ENCODE peak calls at places on chromosomes 4 and X, in eight cellular contexts. N is thoracic aorta; U is psoas muscle; J is esophagus squamous epithelium; T is AG09309; X is heart right ventricle; W is CD8-positive, alpha-beta T cell; S is bronchial epithelial cell. Y is an unnamed sample.

GRCh38 chr4:26124753-26125236 is 196.0 kb upstream of the RBPJ start:
- DNase-seq in N (no peak), U (no peak), J (no peak), T (no peak), X (no peak), W (no peak), S (peak; percentile 36), Y (peak; percentile 95)

GRCh38 chr4:95979961-95980876 is 140.3 kb downstream of the PDHA2 start:
- DNase-seq in N (no peak), U (no peak), J (no peak), T (no peak), X (peak; percentile 23), W (no peak), S (no peak), Y (no peak)

GRCh38 chr4:4415806-4416805 is 29.2 kb downstream of the NSG1 start:
- DNase-seq in N (no peak), U (peak; percentile 24), J (no peak), T (no peak), X (no peak), W (no peak), S (no peak), Y (no peak)

GRCh38 chr4:54054501-54054900 is 9.9 kb downstream of the CHIC2 start:
- DNase-seq in N (no peak), U (no peak), J (no peak), T (no peak), X (no peak), W (no peak), S (no peak), Y (no peak)

GRCh38 chrX:39211501-39211900 is 410.2 kb downstream of the MID1IP1 start:
- DNase-seq in N (no peak), U (no peak), J (no peak), T (no peak), X (no peak), W (no peak), S (no peak), Y (no peak)

GRCh38 chr4:125710766-125711165 is 396.0 kb downstream of the FAT4 start:
- DNase-seq in N (no peak), U (no peak), J (no peak), T (no peak), X (no peak), W (no peak), S (no peak), Y (no peak)

GRCh38 chr4:156194896-156195295 is 241.2 kb upstream of the CTSO start:
- DNase-seq in N (no peak), U (no peak), J (no peak), T (no peak), X (no peak), W (no peak), S (peak; percentile 71), Y (no peak)

GRCh38 chr4:108851346-108851745 is 88.5 kb upstream of the ETNPPL start:
- DNase-seq in N (no peak), U (no peak), J (no peak), T (peak; percentile 61), X (no peak), W (no peak), S (peak; percentile 30), Y (no peak)

DNA sequence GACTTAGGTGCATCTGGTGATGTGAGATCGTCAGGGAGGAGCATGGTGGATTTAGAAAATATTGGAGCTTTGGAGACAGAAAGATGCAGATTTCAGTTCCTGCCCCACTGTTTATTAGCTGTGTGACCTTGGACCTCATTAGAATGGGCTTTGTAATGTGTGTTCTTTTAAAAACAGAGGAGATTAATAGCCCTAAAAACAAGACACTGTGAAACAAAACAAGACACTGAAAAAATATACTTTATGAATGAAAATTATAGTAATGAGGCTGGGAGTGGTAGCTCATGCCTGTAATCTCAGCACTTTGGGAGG is 79.5 kb downstream of the EVC start:
- DNase-seq in N (no peak), U (no peak), J (no peak), T (no peak), X (no peak), W (no peak), S (no peak), Y (no peak)
- TF ChIP-seq CTCF in N (no peak), U (no peak), J (no peak), T (no peak), X (no peak), W (no peak), S (no peak), Y (no peak)

DNA sequence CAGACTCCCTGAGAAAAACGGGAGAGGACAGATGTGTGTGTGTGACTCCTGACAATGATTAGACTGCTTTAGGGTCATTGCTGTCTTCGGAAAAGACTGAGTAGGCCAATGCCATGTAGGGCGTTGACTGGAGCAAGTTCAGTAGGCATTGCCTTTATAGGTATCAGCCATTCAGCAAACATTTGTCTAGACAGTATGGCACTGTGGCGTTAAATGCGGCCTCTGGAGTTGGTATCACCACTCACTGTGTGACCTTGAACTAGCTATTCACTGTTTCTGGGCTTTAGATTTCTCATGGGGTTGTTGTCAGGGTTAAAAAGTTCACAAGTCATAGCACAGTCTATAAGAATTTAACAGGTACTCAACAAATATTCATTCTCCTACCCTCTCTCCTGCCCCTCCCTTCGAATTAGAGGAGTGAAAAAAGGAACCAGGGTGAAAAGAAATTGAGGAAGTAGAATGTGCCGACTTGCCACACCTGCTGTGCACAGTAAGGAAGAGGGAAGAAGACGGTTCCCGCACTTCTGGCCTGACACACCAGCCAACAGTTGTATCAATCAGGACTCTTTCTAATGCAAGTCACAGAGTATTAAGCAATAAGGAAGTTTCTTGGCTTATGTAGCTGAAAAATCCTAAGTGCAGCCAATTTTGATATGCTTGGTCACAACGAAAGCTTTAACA is 83.2 kb upstream of the PLAC8 start:
- DNase-seq in N (no peak), U (no peak), J (no peak), T (no peak), X (no peak), W (no peak), S (no peak), Y (no peak)
- H3K4me3 ChIP-seq in N (no peak overlapping the region), U (no peak overlapping the region), J (no peak overlapping the region), T (no peak overlapping the region), X (no peak overlapping the region), W (no peak overlapping the region), S (no peak overlapping the region), Y (no peak overlapping the region)

GRCh38 chr4:66252291-66252690 is 582.0 kb upstream of the EPHA5 start:
- DNase-seq in N (no peak), U (no peak), J (no peak), T (no peak), X (no peak), W (no peak), S (no peak), Y (no peak)
- TF ChIP-seq CTCF in N (no peak), U (no peak), J (no peak), T (no peak), X (no peak), W (no peak), S (no peak), Y (no peak)

GRCh38 chrX:40244116-40244515 is 146.4 kb upstream of the BCOR start:
- DNase-seq in N (no peak), U (no peak), J (no peak), T (no peak), X (no peak), W (no peak), S (no peak), Y (no peak)
- H3K4me3 ChIP-seq in N (no peak overlapping the region), U (no peak overlapping the region), J (no peak overlapping the region), T (no peak overlapping the region), X (no peak overlapping the region), W (no peak overlapping the region), S (no peak overlapping the region), Y (no peak overlapping the region)